ENCODE peak calls at places on chromosomes 12 and 14, in seven cellular contexts. D is cardiac fibroblast, P is pancreas, T is HFFc6, C is kidney, M is progenitor cell of endocrine pancreas, G is GM10248. U is an unnamed sample.

GRCh38 chr14:99479903-99480855 is 480 bp downstream of the SETD3 start:
- DNase-seq in D (peak), G (peak), T (peak), P (peak), C (peak), M (peak), U (no peak)

GRCh38 chr12:42997032-42997431 is 407.5 kb upstream of the PRICKLE1 start:
- DNase-seq in P (no peak), C (no peak), G (no peak), M (no peak), T (no peak), D (no peak), U (no peak)

GRCh38 chr12:122203301-122203967 is at the start of gene B3GNT4:
- DNase-seq in P (peak), D (peak), G (peak), M (peak), T (no peak), C (peak), U (no peak)

GRCh38 chr12:25347716-25348261 is 97.1 kb upstream of the KRAS start:
- DNase-seq in M (no peak), G (no peak), T (no peak), C (no peak), P (no peak), D (peak), U (no peak)

GRCh38 chr12:57887631-57888406 is 41.3 kb upstream of the CTDSP2 start:
- DNase-seq in P (no peak), M (no peak), T (peak), C (no peak), D (peak), G (no peak), U (no peak)

GRCh38 chr12:79645235-79645630 is 45.5 kb downstream of the PAWR start:
- DNase-seq in T (no peak), D (no peak), M (no peak), G (peak), C (no peak), P (no peak), U (no peak)

GRCh38 chr12:120076651-120077050 is 39.9 kb downstream of the RAB35 start:
- DNase-seq in P (no peak), T (no peak), M (no peak), G (no peak), D (no peak), C (no peak), U (no peak)

GRCh38 chr12:76156314-76156713 is 71.8 kb upstream of the NAP1L1 start:
- DNase-seq in T (no peak), P (no peak), D (no peak), M (no peak), G (no peak), C (no peak), U (no peak)

GRCh38 chr12:43210437-43211197 is 341.4 kb downstream of the ADAMTS20 start:
- DNase-seq in T (peak), D (peak), C (no peak), G (peak), P (no peak), M (no peak), U (no peak)

GRCh38 chr14:52706286-52706685 is 714 bp upstream of the PSMC6 start:
- DNase-seq in C (no peak), M (no peak), D (no peak), T (no peak), P (no peak), G (peak), U (no peak)

GRCh38 chr14:69879175-69880047 is at the start of gene SMOC1:
- DNase-seq in P (peak), G (peak), T (no peak), D (peak), M (peak), C (peak), U (no peak)

GRCh38 chr14:71048393-71048792 is 141.1 kb downstream of the PCNX1 start:
- DNase-seq in G (no peak), T (no peak), D (no peak), P (no peak), M (no peak), C (no peak), U (no peak)

GRCh38 chr14:78356406-78356805 is 186.2 kb downstream of the NRXN3 start:
- DNase-seq in D (no peak), M (no peak), G (no peak), T (no peak), P (no peak), C (no peak), U (no peak)

GRCh38 chr12:32906407-32907165 is 10.0 kb upstream of the PKP2 start:
- DNase-seq in D (no peak), C (no peak), T (no peak), G (peak), P (no peak), M (no peak), U (no peak)

GRCh38 chr12:53480425-53481107 is 18.7 kb downstream of the MAP3K12 start:
- DNase-seq in C (no peak), G (no peak), D (no peak), T (no peak), M (no peak), P (no peak), U (no peak)

GRCh38 chr12:132373967-132374820 is 44.8 kb upstream of the GALNT9 start:
- DNase-seq in C (peak), G (no peak), P (no peak), M (no peak), T (no peak), D (peak), U (peak)

GRCh38 chr14:68795602-68796417 is 2.9 kb upstream of the ZFP36L1 start:
- DNase-seq in T (peak), M (peak), P (peak), G (peak), D (peak), C (peak), U (no peak)

GRCh38 chr14:104940526-104941150 is 16.0 kb downstream of the PLD4 start:
- DNase-seq in T (no peak), P (no peak), C (peak), M (no peak), G (no peak), D (peak), U (peak)

GRCh38 chr12:127810026-127810425 is 456.9 kb upstream of the TMEM132C start:
- DNase-seq in M (no peak), C (no peak), P (no peak), D (peak), G (no peak), T (peak), U (no peak)

GRCh38 chr14:64391113-64391725 is 3.1 kb downstream of the MTHFD1 start:
- DNase-seq in D (no peak), C (no peak), G (no peak), M (no peak), P (no peak), T (no peak), U (no peak)

GRCh38 chr12:80129895-80130535 is 30.7 kb downstream of the OTOGL start:
- DNase-seq in D (peak), T (no peak), G (no peak), M (no peak), P (no peak), C (no peak), U (no peak)

GRCh38 chr14:58656671-58657411 is 19.1 kb downstream of the DACT1 start:
- DNase-seq in G (no peak), P (no peak), M (no peak), C (no peak), D (no peak), T (no peak), U (no peak)

GRCh38 chr14:50364792-50365191 is 31.9 kb downstream of the CDKL1 start:
- DNase-seq in D (no peak), M (no peak), G (no peak), P (no peak), T (no peak), C (no peak), U (no peak)
- TF ChIP-seq CTCF in D (no peak), M (peak), G (no peak), P (no peak), T (no peak), C (no peak), U (no peak)

GRCh38 chr12:11580125-11580751 is 69.2 kb upstream of the ETV6 start:
- DNase-seq in G (peak), C (no peak), M (no peak), D (peak), P (peak), T (peak), U (no peak)

GRCh38 chr12:11578461-11578993 is 70.9 kb upstream of the ETV6 start:
- DNase-seq in C (no peak), T (no peak), M (no peak), P (no peak), D (no peak), G (peak), U (no peak)

GRCh38 chr12:11576104-11576503 is 73.4 kb upstream of the ETV6 start:
- DNase-seq in G (no peak), T (peak), P (no peak), D (peak), M (no peak), C (no peak), U (no peak)

GRCh38 chr12:11581179-11581755 is 68.2 kb upstream of the ETV6 start:
- DNase-seq in C (no peak), D (peak), G (peak), P (peak), T (peak), M (peak), U (no peak)

DNA sequence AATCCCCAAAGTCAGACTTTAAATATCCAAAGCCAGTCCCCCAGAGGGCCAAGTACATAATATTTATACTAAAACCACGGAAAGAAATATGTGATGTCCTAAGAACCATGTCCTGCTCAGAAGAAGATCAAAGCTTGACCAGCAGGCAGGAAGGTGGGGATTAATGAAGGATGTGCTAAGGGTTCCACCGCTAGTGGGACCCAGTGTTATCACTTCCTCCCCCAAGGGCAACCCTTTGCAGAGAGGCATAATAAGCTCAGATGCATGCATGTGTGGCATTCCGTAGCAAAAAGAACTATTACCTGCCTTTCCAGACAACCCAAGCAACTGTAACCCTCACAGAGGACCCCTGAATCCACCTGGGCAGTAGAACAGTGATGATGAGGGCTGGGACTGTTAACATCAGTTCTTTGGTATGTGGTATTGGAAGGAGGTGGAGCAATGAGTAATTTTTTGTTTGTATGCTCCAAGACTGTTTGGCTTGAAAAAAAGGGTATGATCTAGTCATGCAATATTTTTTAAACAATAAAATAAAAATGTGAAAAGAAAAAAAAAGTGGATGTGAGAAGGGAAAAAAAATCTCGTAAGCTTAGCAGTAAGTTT is 71.7 kb upstream of the ETV6 start:
- DNase-seq in D (no peak), T (peak), M (no peak), G (no peak), P (no peak), C (no peak), U (no peak)
- TF ChIP-seq CTCF in D (no peak), T (no peak), M (no peak), G (peak), P (no peak), C (no peak), U (peak)

DNA sequence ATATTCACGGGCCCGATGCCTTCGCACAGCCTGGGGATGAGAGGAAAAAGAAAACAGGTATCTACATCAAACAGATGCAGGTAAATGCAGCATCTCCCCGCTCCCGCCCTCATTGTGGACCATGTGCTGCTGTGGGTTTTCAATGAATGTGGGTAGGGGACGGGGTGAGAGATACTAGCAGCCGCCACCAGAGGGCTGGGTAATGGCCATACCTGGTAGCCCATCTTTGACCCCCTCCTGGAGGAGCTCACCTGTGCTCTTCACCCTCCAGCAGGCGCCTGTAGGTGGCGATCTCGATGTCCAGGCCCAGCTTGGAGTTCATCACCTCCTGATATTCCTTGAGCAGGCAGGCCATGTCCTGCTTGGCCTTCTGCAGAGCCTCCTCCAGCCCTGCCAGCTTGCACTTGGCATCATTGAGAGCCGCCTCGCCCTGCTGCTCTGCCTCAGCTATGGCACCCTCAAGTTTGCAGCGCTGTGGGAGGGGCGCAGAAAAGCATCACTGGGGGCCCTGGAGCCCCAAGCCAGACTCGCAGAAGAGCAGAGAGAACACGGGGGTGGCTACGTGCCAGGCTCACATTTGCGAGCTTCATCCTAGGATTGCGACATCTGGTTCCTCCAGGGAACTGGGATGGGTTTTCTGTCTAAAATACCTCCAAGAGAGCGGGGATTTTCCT is 10.2 kb downstream of the KRT82 start:
- DNase-seq in G (no peak), M (peak), T (no peak), C (peak), D (peak), P (no peak), U (no peak)
- TF ChIP-seq CTCF in G (no peak), M (peak), T (peak), C (peak), D (peak), P (no peak), U (peak)

DNA sequence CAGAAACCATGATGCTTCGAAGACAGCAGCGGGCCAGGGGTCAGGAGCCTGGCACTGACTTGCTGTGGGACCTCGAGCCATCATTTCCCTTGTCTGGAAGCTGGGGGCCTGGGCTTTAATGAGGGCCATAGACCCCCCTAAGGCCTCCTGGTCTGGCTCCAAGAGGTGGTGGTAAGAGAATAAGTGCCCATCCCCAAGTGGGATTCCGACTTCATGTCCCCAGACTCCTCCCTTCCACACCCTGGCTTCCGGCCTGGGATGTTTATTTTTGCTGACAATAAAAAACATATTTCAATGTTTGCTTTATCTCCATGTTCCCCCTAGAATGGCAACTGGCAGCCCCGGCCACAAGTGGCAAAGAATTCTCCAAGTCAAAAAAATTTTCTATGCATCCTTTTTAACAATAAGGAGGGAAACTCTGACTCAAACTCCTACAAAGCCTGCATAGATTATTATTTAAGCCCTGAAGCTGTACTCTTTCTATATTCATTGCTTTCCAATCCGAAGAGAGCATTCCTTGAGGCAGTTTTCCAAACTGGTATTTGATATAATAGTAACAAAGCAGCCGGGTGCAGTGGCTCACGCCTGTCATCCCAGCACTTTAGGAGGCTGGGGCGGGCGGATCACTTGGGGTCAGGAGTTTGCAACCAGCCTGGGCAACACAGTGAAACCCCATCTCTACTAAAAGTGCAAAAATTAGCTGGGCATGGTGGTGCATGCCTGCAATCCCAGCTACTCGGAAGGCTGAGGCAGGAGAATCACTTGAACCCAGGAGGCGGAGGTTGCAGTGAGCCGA is 84.0 kb downstream of the ITPK1 start:
- DNase-seq in G (no peak), D (no peak), P (no peak), M (no peak), T (no peak), C (no peak), U (no peak)
- TF ChIP-seq CTCF in G (no peak), D (no peak), P (no peak), M (no peak), T (no peak), C (no peak), U (no peak)

GRCh38 chr14:101461891-101462290 is 99.4 kb upstream of the DIO3 start:
- DNase-seq in M (peak), C (no peak), T (no peak), G (no peak), D (no peak), P (no peak), U (no peak)

GRCh38 chr14:101464310-101464983 is 96.8 kb upstream of the DIO3 start:
- DNase-seq in C (peak), M (peak), G (no peak), T (no peak), P (no peak), D (no peak), U (no peak)

GRCh38 chr14:101464984-101465794 is 96.1 kb upstream of the DIO3 start:
- DNase-seq in D (no peak), G (no peak), P (no peak), C (peak), M (peak), T (no peak), U (no peak)

GRCh38 chr14:101462726-101463565 is 98.3 kb upstream of the DIO3 start:
- DNase-seq in T (no peak), G (no peak), D (no peak), P (no peak), M (peak), C (peak), U (no peak)

GRCh38 chr14:101463566-101464171 is 97.6 kb upstream of the DIO3 start:
- DNase-seq in G (no peak), D (no peak), P (no peak), C (peak), T (no peak), M (peak), U (no peak)
- TF ChIP-seq CTCF in G (no peak), D (no peak), P (no peak), C (no peak), T (no peak), M (no peak), U (no peak)

GRCh38 chr14:74478996-74479635 is 14.0 kb downstream of the NPC2 start:
- DNase-seq in D (peak), G (no peak), P (no peak), M (no peak), C (no peak), T (peak), U (no peak)
- TF ChIP-seq CTCF in D (peak), G (peak), P (no peak), M (peak), C (peak), T (peak), U (peak)

DNA sequence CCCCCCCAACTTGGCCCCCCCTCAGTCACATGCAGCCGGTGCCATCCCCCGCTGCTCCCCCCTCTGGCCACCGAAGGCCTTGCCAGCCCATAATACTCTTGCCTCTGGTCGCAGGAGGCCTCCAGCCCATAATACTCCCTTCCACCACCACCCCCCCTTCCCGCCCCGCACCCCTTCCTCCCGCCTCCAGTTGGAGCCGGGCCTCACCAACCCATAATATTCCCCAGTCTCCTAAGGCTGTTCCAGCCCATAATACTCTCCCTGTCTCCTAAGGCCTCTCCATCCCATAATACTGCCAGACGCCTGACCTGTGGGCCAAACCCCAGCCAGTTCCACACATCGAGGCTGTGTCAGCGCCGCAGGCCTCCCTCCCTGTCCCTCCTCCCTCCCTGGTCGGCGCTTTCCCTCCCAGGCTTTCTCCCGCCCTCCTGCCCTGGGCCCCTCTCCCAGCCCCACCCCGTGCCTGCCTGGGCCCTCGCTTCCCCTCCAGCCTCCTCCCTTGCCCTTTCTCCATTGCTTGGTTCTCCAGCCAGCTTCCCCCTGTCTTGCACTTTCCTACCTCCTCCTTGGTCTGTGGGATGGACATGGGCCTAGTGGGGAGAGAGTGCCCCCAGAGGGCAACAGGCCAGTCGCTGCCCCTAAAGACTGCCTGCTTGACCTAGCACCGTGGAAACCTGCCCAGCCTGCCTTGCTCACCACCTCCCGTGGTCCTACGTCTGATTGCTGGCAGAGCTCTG is 6.8 kb upstream of the CHD4 start:
- DNase-seq in G (peak), P (peak), M (peak), T (peak), D (peak), C (peak), U (peak)
- TF ChIP-seq CTCF in G (peak), P (no peak), M (peak), T (no peak), D (no peak), C (no peak), U (no peak)

GRCh38 chr12:50100561-50100960 is 3.2 kb upstream of the GPD1 start:
- DNase-seq in G (no peak), T (no peak), M (no peak), D (no peak), C (no peak), P (no peak), U (no peak)

GRCh38 chr12:50102648-50103309 is 1.0 kb upstream of the GPD1 start:
- DNase-seq in C (no peak), M (no peak), T (no peak), P (no peak), D (no peak), G (no peak), U (no peak)

GRCh38 chr12:50102186-50102585 is 1.6 kb upstream of the GPD1 start:
- DNase-seq in T (no peak), P (no peak), M (no peak), G (no peak), C (no peak), D (no peak), U (no peak)

GRCh38 chr12:50103351-50103750 is 457 bp upstream of the GPD1 start:
- DNase-seq in P (no peak), D (no peak), M (no peak), T (no peak), C (no peak), G (no peak), U (no peak)

DNA sequence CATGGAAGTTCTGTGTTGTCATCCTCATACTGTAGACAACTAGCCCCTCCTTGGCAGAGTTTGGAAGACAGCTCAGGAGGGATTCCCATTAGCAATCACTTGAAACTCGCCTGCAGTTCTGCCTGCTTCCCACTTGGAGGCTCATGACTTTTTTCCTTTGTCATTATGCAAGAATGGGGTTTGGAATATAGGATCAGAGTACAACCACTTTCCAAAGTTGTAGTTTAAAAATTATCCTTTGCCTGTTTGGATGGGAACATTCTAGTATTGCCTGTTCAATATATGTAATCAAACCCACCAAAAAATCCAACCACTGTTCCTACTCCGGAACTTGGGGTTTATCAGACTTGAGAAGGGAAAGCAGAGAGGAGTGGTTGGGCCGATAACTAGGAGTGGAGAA is 2.1 kb upstream of the GPD1 start:
- DNase-seq in T (peak), C (no peak), D (peak), G (no peak), M (no peak), P (no peak), U (no peak)
- TF ChIP-seq CTCF in T (peak), C (peak), D (peak), G (no peak), M (peak), P (no peak), U (peak)